ENCODE peak calls at places on chromosomes 2 and 18, in eight cellular contexts. L is body of pancreas, X is GM13976, G is neural progenitor cell, H is AG09309, O is gastrocnemius medialis, V is lower lobe of right lung, U is fibroblast of lung. Y is an unnamed sample.

GRCh38 chr2:167651406-167652151 is 595.8 kb downstream of the STK39 start:
- DNase-seq in L (no peak), X (no peak), G (peak; percentile 69), H (no peak), O (no peak), V (no peak), U (no peak), Y (no peak)

GRCh38 chr18:31738460-31739407 is 21.9 kb downstream of the SLC25A52 start:
- DNase-seq in L (no peak), X (no peak), G (no peak), H (no peak), O (no peak), V (no peak), U (no peak), Y (no peak)

GRCh38 chr2:105388971-105389381 is 9.9 kb downstream of the FHL2 start:
- DNase-seq in L (no peak), X (no peak), G (no peak), H (peak; percentile 85), O (no peak), V (no peak), U (peak; percentile 97), Y (peak; percentile 69)

GRCh38 chr2:26670171-26670570 is 22.4 kb upstream of the KCNK3 start:
- DNase-seq in L (no peak), X (no peak), G (no peak), H (peak; percentile 17), O (no peak), V (no peak), U (no peak), Y (no peak)

GRCh38 chr2:176158855-176159677 is 2.0 kb downstream of the HOXD3 start:
- DNase-seq in L (no peak), X (no peak), G (peak; percentile 40), H (no peak), O (no peak), V (no peak), U (no peak), Y (no peak)

GRCh38 chr18:45652703-45653490 is 37.6 kb downstream of the SLC14A2 start:
- DNase-seq in L (no peak), X (no peak), G (no peak), H (no peak), O (no peak), V (no peak), U (no peak), Y (no peak)

GRCh38 chr2:135951071-135951583 is 34.3 kb downstream of the DARS1 start:
- DNase-seq in L (no peak), X (no peak), G (no peak), H (no peak), O (no peak), V (no peak), U (no peak), Y (no peak)

GRCh38 chr18:46754661-46755292 is 2.1 kb downstream of the ST8SIA5 start:
- DNase-seq in L (no peak), X (no peak), G (peak; percentile 49), H (no peak), O (peak; percentile 20), V (no peak), U (no peak), Y (no peak)

GRCh38 chr2:120346667-120347358 is 877 bp downstream of the INHBB start:
- DNase-seq in L (no peak), X (no peak), G (peak; percentile 62), H (peak; percentile 32), O (no peak), V (no peak), U (peak; percentile 47), Y (no peak)

GRCh38 chr2:45232824-45233223 is 223.6 kb upstream of the SIX2 start:
- DNase-seq in L (no peak), X (no peak), G (no peak), H (no peak), O (no peak), V (no peak), U (no peak), Y (no peak)
- TF ChIP-seq CTCF in L (no peak), X (no peak), G (no peak), H (no peak), O (no peak), V (no peak), U (no peak), Y (no peak)

DNA sequence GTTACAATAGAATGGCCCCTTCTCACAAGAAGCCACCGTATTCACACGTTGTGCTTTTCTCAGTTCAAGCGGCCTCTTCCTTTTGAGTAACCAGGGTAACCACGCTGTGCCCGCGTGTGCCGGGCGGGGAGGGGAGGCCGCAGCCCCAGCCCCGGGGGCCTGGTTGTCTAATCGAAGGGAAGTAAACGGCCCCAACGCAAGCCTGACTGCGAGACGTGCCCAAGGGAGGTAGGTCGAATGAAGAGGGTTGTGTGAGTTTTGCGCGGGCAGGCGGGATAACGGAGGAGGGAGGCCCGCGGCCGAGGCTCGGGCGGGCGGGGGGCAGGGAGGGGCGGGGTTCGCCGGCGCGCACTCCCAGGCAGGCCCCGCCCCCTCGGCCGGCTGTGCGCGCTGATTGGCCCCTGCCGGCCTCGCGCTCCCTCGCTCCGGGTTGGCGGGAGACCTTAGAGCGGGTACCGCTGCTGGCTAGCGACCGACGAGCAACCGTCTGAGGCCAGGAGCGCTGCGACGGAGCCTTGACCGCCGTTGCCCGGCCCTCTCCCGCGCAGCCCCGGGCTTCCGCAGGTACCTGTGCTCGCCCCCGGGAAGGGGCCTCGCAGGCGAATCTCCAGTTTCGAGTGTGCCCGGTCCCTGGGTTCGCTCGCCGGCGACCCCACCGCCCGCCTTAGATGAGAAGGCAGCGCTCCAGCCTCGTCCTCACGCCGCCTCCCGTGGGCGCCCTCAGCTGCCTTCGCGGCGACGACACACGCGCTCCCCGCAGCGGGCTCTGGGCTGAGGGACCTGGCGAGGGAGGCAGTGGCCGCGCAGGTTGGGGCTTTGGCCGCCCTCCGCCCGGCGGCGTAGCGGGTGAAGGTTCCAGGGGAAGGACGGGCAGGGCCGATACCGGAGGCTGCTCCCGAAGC is at the start of gene SPDYA:
- DNase-seq in L (peak; percentile 71), X (peak; percentile 90), G (peak; percentile 91), H (no peak), O (peak; percentile 54), V (peak; percentile 81), U (peak; percentile 65), Y (no peak)
- TF ChIP-seq CTCF in L (no peak), X (no peak), G (peak; percentile 4), H (no peak), O (no peak), V (no peak), U (no peak), Y (no peak)

GRCh38 chr2:20371656-20372055 is 21.0 kb upstream of the PUM2 start:
- DNase-seq in L (no peak), X (no peak), G (no peak), H (no peak), O (no peak), V (no peak), U (no peak), Y (no peak)
- TF ChIP-seq CTCF in L (no peak), X (no peak), G (no peak), H (no peak), O (no peak), V (no peak), U (no peak), Y (no peak)

GRCh38 chr2:8000861-8001260 is 681.0 kb upstream of the ID2 start:
- DNase-seq in L (no peak), X (no peak), G (no peak), H (no peak), O (no peak), V (no peak), U (no peak), Y (no peak)
- TF ChIP-seq CTCF in L (peak; percentile 7), X (no peak), G (no peak), H (no peak), O (no peak), V (peak; percentile 28), U (peak; percentile 24), Y (peak; percentile 27)

GRCh38 chr18:7735194-7735593 is 168.1 kb downstream of the PTPRM start:
- DNase-seq in L (no peak), X (no peak), G (no peak), H (no peak), O (no peak), V (no peak), U (no peak), Y (no peak)
- TF ChIP-seq CTCF in L (no peak), X (no peak), G (peak; percentile 24), H (peak; percentile 40), O (no peak), V (peak; percentile 34), U (peak; percentile 30), Y (peak; percentile 59)

GRCh38 chr2:185202928-185203327 is 535.7 kb upstream of the FSIP2 start:
- DNase-seq in L (no peak), X (no peak), G (no peak), H (no peak), O (no peak), V (no peak), U (no peak), Y (no peak)

GRCh38 chr2:185202416-185202815 is 536.2 kb upstream of the FSIP2 start:
- DNase-seq in L (no peak), X (no peak), G (no peak), H (no peak), O (no peak), V (no peak), U (no peak), Y (no peak)

GRCh38 chr2:185208261-185208660 is 530.3 kb upstream of the FSIP2 start:
- DNase-seq in L (peak; percentile 60), X (no peak), G (peak; percentile 75), H (no peak), O (no peak), V (no peak), U (peak; percentile 16), Y (peak; percentile 26)
- TF ChIP-seq CTCF in L (peak; percentile 61), X (peak; percentile 4), G (peak; percentile 84), H (no peak), O (no peak), V (no peak), U (peak; percentile 21), Y (peak; percentile 69)

Y was measured in LNCaP clone FGC.